ENCODE peak calls at places on chromosomes 2 and 18, in five cellular contexts. Z is left lung; M is endodermal cell; L is prostate gland; O is CD4-positive, CD25-positive, alpha-beta regulatory T cell. W is an unnamed sample. For H3K4me1 and H3K36me3, the result is how much of the 10 kb centered on the place peaks cover.

GRCh38 chr2:1831617-1831970 is 87.3 kb upstream of the PXDN start:
- DNase-seq in M (no peak), L (no peak), Z (no peak), O (no peak), W (no peak)

GRCh38 chr18:7645756-7646155 is 78.6 kb downstream of the PTPRM start:
- DNase-seq in Z (no peak), L (peak), M (no peak), O (no peak), W (no peak)

GRCh38 chr2:229201522-229201921 is 69.6 kb downstream of the PID1 start:
- DNase-seq in L (no peak), O (no peak), Z (no peak), M (no peak), W (no peak)

GRCh38 chr2:147829106-147829505 is 15.7 kb upstream of the ACVR2A start:
- DNase-seq in L (no peak), Z (no peak), O (no peak), M (no peak), W (no peak)

GRCh38 chr2:83368916-83369315 is 1090.2 kb downstream of the SUCLG1 start:
- DNase-seq in M (no peak), L (no peak), O (no peak), Z (no peak), W (no peak)

GRCh38 chr2:188403676-188404075 is 112.0 kb downstream of the GULP1 start:
- DNase-seq in M (no peak), Z (no peak), L (no peak), O (no peak), W (no peak)

GRCh38 chr2:68167186-68167585 is 9.5 kb downstream of the PNO1 start:
- DNase-seq in Z (no peak), L (no peak), M (no peak), O (no peak), W (no peak)

GRCh38 chr18:76454429-76454828 is 40.6 kb downstream of the ZNF516 start:
- DNase-seq in O (no peak), M (no peak), Z (no peak), L (no peak), W (no peak)

GRCh38 chr2:52828112-52828511 is 939.5 kb upstream of the CHAC2 start:
- DNase-seq in O (no peak), Z (no peak), L (no peak), M (no peak), W (no peak)

GRCh38 chr2:16885027-16885426 is 219.4 kb upstream of the CYRIA start:
- DNase-seq in M (peak), L (no peak), Z (no peak), O (no peak), W (no peak)

GRCh38 chr2:227377461-227378351 is 1.4 kb downstream of the TM4SF20 start:
- DNase-seq in O (no peak), L (no peak), M (no peak), Z (no peak), W (no peak)

GRCh38 chr2:147399011-147399410 is 445.8 kb upstream of the ACVR2A start:
- DNase-seq in M (no peak), Z (no peak), L (no peak), O (no peak), W (no peak)

GRCh38 chr2:45706028-45706427 is 54.6 kb downstream of the PRKCE start:
- DNase-seq in L (no peak), Z (no peak), O (no peak), M (no peak), W (no peak)

GRCh38 chr2:188983427-188984101 is 9.4 kb downstream of the COL3A1 start:
- DNase-seq in M (no peak), Z (no peak), L (no peak), O (no peak), W (no peak)

GRCh38 chr2:172740871-172741270 is 5.2 kb downstream of the RAPGEF4 start:
- DNase-seq in Z (no peak), M (no peak), L (no peak), O (no peak), W (no peak)

GRCh38 chr2:161915121-161915520 is 158.9 kb downstream of the DPP4 start:
- DNase-seq in M (no peak), O (no peak), Z (no peak), L (no peak), W (no peak)

GRCh38 chr2:10253596-10254372 is 48.9 kb upstream of the HPCAL1 start:
- DNase-seq in Z (peak), L (no peak), O (no peak), M (peak), W (peak)

GRCh38 chr18:3451166-3451988 is 1.4 kb downstream of the TGIF1 start:
- DNase-seq in O (peak), L (peak), Z (peak), M (peak), W (peak)

GRCh38 chr2:197517150-197517549 is 1.3 kb downstream of the MOB4 start:
- DNase-seq in Z (no peak), L (no peak), M (no peak), O (no peak), W (no peak)

GRCh38 chr2:17228461-17228860 is 289.8 kb downstream of the RAD51AP2 start:
- DNase-seq in L (no peak), O (no peak), M (no peak), Z (no peak), W (no peak)

GRCh38 chr2:11482473-11483031 is 16.6 kb upstream of the E2F6 start:
- DNase-seq in L (no peak), Z (peak), M (peak), O (no peak), W (no peak)

GRCh38 chr2:238141541-238142318 is 3.3 kb downstream of the KLHL30 start:
- DNase-seq in L (peak), O (no peak), M (no peak), Z (peak), W (peak)

GRCh38 chr2:109399061-109399460 is 214.7 kb downstream of the SEPTIN10 start:
- DNase-seq in M (no peak), Z (no peak), O (no peak), L (no peak), W (no peak)

GRCh38 chr2:41723531-41723930 is 324.3 kb upstream of the PKDCC start:
- DNase-seq in M (no peak), O (no peak), Z (no peak), L (no peak), W (no peak)

GRCh38 chr2:15670981-15671380 is 79.3 kb downstream of the DDX1 start:
- DNase-seq in O (no peak), M (no peak), Z (no peak), L (no peak), W (no peak)

GRCh38 chr2:112547333-112547732 is 5.1 kb downstream of the POLR1B start:
- DNase-seq in O (no peak), Z (no peak), L (no peak), M (no peak), W (no peak)

DNA sequence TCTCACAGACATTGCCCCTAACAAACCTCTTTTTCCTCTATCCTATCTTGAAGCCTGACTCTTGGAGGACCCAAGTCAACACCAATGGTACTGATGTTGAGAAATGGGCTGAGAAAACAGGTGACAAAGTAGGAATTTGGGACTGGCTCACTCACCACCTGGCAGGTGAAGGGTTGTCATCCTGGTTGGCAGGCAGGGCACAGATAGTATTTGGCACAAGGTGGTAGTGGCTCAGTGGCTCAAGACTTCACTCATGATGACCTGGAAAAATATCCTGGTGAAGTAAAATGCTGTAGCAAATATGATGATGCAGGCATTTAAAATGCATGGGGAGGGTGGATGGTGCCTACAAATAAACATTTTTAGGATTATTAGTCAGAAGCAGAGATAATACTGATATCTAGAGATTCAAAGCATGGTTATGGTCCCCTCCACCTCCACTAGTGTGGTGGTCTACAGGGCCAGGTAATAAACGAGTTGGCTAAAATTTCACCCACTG is 38.0 kb upstream of the GLS start:
- DNase-seq in M (no peak), Z (no peak), O (no peak), L (no peak), W (no peak)
- H3K4me1 ChIP-seq in M (under half), Z (under half), O (under half), L (under half), W (under half)

GRCh38 chr2:61536086-61536722 is 2.0 kb downstream of the XPO1 start:
- DNase-seq in Z (no peak), L (peak), M (peak), O (peak), W (no peak)
- H3K36me3 ChIP-seq in Z (under half), L (under half), M (under half), O (under half), W (under half)

GRCh38 chr18:58512648-58513338 is 116.1 kb downstream of the ALPK2 start:
- DNase-seq in Z (no peak), O (no peak), L (no peak), M (no peak), W (no peak)

GRCh38 chr18:58515175-58515574 is 113.7 kb downstream of the ALPK2 start:
- DNase-seq in L (no peak), M (peak), O (no peak), Z (no peak), W (no peak)

GRCh38 chr18:58514773-58515172 is 114.1 kb downstream of the ALPK2 start:
- DNase-seq in O (no peak), L (no peak), Z (no peak), M (no peak), W (no peak)

GRCh38 chr18:58512161-58512581 is 116.7 kb downstream of the ALPK2 start:
- DNase-seq in O (no peak), M (peak), L (no peak), Z (no peak), W (no peak)

DNA sequence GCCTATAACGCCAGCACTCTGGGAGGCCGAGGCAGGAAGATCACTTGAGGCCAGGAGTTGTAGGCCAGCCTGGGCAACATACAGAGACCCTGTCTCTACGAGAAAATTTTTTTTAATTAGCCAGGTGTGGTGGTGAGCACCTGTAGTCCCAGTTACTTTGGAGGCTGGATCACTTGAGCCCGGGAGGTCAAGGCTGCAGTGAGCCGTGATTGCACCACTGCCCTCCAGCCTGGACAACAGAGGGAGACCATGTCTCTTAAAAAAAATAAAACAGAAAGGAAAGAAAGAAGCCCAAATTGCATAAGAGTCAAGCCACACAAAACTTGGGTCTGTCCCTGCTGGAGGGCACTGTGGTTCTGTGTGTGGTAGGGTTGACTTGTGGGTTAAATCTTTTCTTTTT is 115.3 kb downstream of the ALPK2 start:
- DNase-seq in Z (no peak), M (peak), L (no peak), O (no peak), W (no peak)
- H3K4me3 ChIP-seq in Z (no peak), M (no peak), L (no peak), O (no peak), W (no peak)

DNA sequence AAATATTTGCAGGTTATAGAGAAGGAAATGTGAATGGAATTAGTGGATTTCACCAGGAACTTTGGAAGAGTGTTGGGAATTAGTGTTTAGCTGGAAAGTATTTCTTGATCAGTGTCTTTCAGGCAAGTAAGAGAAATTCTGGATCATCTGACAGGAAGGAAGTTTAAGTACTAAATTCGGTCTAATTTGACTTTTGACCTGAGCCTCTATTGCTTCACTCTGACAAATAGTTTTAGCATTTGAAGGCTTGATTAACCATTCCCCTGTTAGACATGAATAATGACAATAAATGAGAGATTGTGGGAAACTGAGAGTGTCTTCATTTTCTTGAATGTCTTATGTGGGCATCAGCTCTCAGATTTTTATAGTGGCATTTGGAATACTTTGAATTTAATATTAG is 16.0 kb downstream of the CCNT2 start:
- DNase-seq in M (no peak), O (no peak), Z (no peak), L (no peak), W (no peak)
- H3K4me1 ChIP-seq in M (under half), O (half or more), Z (under half), L (under half), W (under half)

DNA sequence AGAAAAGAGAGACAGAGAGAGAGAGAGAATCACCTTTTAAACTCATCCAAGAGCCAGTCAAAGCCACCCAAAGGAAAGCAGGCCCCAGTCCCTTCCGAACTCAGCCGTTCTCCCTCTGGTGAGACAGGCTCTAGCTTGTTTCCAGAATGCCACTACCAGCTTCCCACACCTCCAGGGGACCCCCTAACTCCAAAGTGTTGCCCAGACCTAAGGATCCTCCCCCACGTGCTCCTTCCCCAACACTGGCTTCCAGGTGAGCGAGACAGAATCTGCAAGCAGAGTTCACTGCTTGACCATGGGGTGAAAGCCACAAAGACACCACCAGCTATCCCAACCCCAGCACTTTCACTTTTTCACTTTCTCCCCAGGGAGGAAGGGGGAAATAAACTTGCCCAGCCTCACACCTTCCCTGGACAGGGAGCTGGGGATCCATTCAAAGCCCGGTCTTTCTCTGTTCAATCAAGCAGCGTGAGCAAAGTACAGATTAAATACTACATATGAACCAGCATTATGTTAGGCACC is 38.5 kb downstream of the BCL11A start:
- DNase-seq in M (peak), O (no peak), L (no peak), Z (no peak), W (no peak)
- H3K36me3 ChIP-seq in M (under half), O (under half), L (under half), Z (under half), W (under half)

GRCh38 chr2:104872034-104872865 is 18.3 kb downstream of the POU3F3 start:
- DNase-seq in M (peak), L (no peak), Z (peak), O (no peak), W (no peak)

GRCh38 chr2:104872866-104873688 is 19.2 kb downstream of the POU3F3 start:
- DNase-seq in M (peak), L (peak), Z (peak), O (peak), W (peak)

GRCh38 chr2:104873689-104874054 is 19.8 kb downstream of the POU3F3 start:
- DNase-seq in O (no peak), M (no peak), L (no peak), Z (no peak), W (no peak)

GRCh38 chr2:104870249-104870816 is 16.4 kb downstream of the POU3F3 start:
- DNase-seq in O (no peak), L (no peak), Z (no peak), M (no peak), W (no peak)

DNA sequence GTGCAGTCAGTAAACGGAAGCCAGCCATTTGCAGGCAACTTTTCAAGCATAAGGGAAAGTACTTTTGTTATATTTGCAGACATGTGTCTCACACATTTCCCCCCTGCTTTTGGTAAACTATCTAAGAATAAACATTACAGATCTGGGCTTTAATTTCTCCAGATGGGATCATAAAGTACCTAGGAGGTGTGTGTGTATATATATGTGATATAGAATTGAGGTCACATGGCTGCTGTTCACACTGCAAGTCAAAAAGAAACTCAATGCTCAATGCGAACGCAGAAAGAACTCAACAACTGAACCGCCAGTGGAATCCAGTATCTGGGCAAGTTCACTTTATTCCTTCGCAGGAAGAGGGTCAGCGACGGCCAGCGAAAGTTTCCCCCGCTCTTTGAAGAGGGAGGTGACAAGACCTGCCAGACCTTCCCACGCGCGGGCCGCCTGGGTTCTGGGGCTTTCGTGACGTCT is 17.7 kb downstream of the POU3F3 start:
- DNase-seq in Z (no peak), O (no peak), L (no peak), M (no peak), W (no peak)
- H3K4me3 ChIP-seq in Z (no peak), O (no peak), L (no peak), M (peak), W (no peak)

GRCh38 chr2:217357886-217358620 is 498.2 kb upstream of the TNP1 start:
- DNase-seq in L (no peak), Z (no peak), M (no peak), O (no peak), W (no peak)

GRCh38 chr2:217361491-217361890 is 501.6 kb upstream of the TNP1 start:
- DNase-seq in O (no peak), Z (no peak), L (no peak), M (no peak), W (no peak)

GRCh38 chr2:217360781-217361485 is 501.1 kb upstream of the TNP1 start:
- DNase-seq in Z (no peak), M (no peak), O (no peak), L (peak), W (no peak)

GRCh38 chr2:217362290-217362689 is 502.4 kb upstream of the TNP1 start:
- DNase-seq in L (no peak), M (no peak), O (no peak), Z (no peak), W (no peak)

DNA sequence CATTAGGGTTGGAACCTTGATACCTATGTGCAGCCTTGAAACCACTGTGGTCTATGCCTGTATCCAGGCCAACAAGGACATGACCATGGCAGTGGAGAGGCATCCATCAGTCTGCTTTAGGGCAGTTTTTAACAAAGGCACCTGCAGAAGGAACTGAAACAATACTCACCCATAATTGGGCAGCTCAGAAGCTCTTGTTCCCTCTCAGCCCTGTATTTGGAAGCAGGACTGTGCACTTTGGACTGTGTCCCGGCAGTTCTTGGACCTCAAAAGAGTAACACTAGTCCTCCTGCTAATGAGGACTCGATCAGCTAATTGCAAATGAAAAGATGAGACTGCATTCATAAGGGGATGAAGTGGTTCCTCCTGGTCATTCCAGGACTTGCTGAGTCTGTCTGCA is 500.2 kb upstream of the TNP1 start:
- DNase-seq in M (no peak), O (no peak), L (no peak), Z (no peak), W (no peak)
- H3K4me1 ChIP-seq in M (under half), O (under half), L (under half), Z (under half), W (under half)

GRCh38 chr2:240578488-240578887 is 8.0 kb upstream of the CAPN10 start:
- DNase-seq in M (no peak), L (no peak), O (no peak), Z (no peak), W (no peak)
- H3K36me3 ChIP-seq in M (under half), L (under half), O (under half), Z (half or more), W (under half)

GRCh38 chr2:218274586-218274985 is 4.3 kb downstream of the PNKD start:
- DNase-seq in Z (no peak), M (no peak), L (no peak), O (no peak), W (peak)
- H3K4me3 ChIP-seq in Z (no peak), M (no peak), L (no peak), O (no peak), W (no peak)

DNA sequence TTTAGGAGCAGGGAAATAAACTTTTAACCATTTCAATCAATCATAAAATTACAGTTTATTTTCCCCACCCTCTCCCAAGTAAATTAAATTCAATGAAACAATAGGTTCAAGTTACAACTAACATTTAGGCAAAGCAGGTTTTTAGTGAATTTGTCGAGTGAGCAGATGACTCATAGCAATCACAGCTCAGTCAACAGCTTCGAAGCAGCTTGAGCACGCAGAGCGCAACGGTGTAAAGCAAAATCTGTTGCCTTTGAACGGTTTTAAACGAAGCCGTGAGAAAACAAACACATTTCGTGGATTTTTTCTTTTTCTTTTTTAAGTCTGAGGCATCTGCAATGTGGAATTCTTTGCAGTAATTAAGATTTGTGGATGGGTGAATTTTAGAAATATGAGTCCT is 224.4 kb downstream of the ACKR3 start:
- DNase-seq in Z (no peak), O (no peak), M (no peak), L (no peak), W (no peak)
- H3K4me1 ChIP-seq in Z (under half), O (under half), M (under half), L (under half), W (under half)